ENCODE peak calls at places on chromosomes 3 and 15, in seven cellular contexts. E, Q, R, N, V, K and A are unnamed samples.

GRCh38 chr3:167163580-167163979 is 216.5 kb downstream of the ZBBX start:
- DNase-seq in K (no peak), R (no peak), Q (no peak), N (no peak), V (no peak), E (no peak), A (no peak)

GRCh38 chr3:185983495-185984141 is 45.8 kb upstream of the TRA2B start:
- DNase-seq in Q (peak), V (peak), K (peak), R (peak), N (no peak), E (peak), A (no peak)

GRCh38 chr3:69197922-69198540 is 75.6 kb upstream of the LMOD3 start:
- DNase-seq in V (no peak), Q (no peak), E (no peak), K (no peak), R (no peak), N (no peak), A (no peak)

GRCh38 chr3:96267577-96267976 is 546.8 kb upstream of the EPHA6 start:
- DNase-seq in K (no peak), R (no peak), V (no peak), E (peak), Q (no peak), N (no peak), A (no peak)

GRCh38 chr3:155282416-155283091 is 10.9 kb downstream of the STRIT1 start:
- DNase-seq in K (no peak), E (peak), N (no peak), R (no peak), Q (no peak), V (peak), A (no peak)

GRCh38 chr3:48708481-48708889 is 8.5 kb downstream of the IP6K2 start:
- DNase-seq in R (no peak), N (no peak), V (peak), Q (no peak), E (peak), K (no peak), A (no peak)

GRCh38 chr3:192571197-192571791 is 156.0 kb downstream of the FGF12 start:
- DNase-seq in Q (peak), K (no peak), V (peak), R (peak), E (peak), N (peak), A (no peak)

GRCh38 chr3:119294889-119295769 is 946 bp downstream of the ARHGAP31 start:
- DNase-seq in K (peak), R (peak), E (peak), N (no peak), Q (peak), V (peak), A (no peak)

GRCh38 chr3:43757613-43758012 is 66.9 kb downstream of the ABHD5 start:
- DNase-seq in N (no peak), K (no peak), E (no peak), Q (no peak), V (no peak), R (no peak), A (no peak)

GRCh38 chr3:62332771-62333381 is 40.5 kb downstream of the FEZF2 start:
- DNase-seq in R (no peak), V (peak), E (peak), K (peak), Q (no peak), N (no peak), A (no peak)

GRCh38 chr3:194075802-194076460 is 60.0 kb upstream of the HES1 start:
- DNase-seq in E (peak), N (no peak), Q (no peak), V (no peak), R (no peak), K (no peak), A (no peak)

GRCh38 chr15:90479656-90480055 is 50.1 kb upstream of the CRTC3 start:
- DNase-seq in K (peak), Q (no peak), E (peak), R (no peak), N (no peak), V (no peak), A (no peak)